ENCODE peak calls at places on chromosomes 11 and 22, in four cellular contexts. V is GM12865, I is endodermal cell, H is lower lobe of right lung. F is an unnamed sample.

GRCh38 chr11:12088531-12088930 is 21.9 kb upstream of the MICAL2 start:
- DNase-seq in V (no peak), I (no peak), H (no peak), F (no peak)

GRCh38 chr22:42001127-42001526 is 2.5 kb downstream of the WBP2NL start:
- DNase-seq in V (no peak), I (peak; percentile 26), H (no peak), F (no peak)

GRCh38 chr11:62928011-62928410 is 6.8 kb upstream of the CHRM1 start:
- DNase-seq in H (no peak), V (no peak), I (peak; percentile 65), F (no peak)

GRCh38 chr11:9459573-9460321 is 1.1 kb upstream of the ZNF143 start:
- DNase-seq in I (peak; percentile 67), H (no peak), V (peak; percentile 72), F (peak; percentile 64)

GRCh38 chr11:46724088-46724487 is 5.1 kb downstream of the F2 start:
- DNase-seq in H (no peak), V (no peak), I (no peak), F (no peak)

GRCh38 chr22:29073618-29074275 is 912 bp downstream of the KREMEN1 start:
- DNase-seq in V (no peak), I (peak; percentile 88), H (peak; percentile 64), F (peak; percentile 68)

GRCh38 chr11:34653851-34654490 is 33.1 kb downstream of the EHF start:
- DNase-seq in V (no peak), H (peak; percentile 70), I (peak; percentile 63), F (peak; percentile 56)

GRCh38 chr22:43658823-43659222 is 153.3 kb downstream of the EFCAB6 start:
- DNase-seq in I (peak; percentile 77), H (no peak), V (no peak), F (peak; percentile 52)

GRCh38 chr11:106507645-106508306 is 430.3 kb downstream of the AASDHPPT start:
- DNase-seq in I (no peak), H (no peak), V (no peak), F (no peak)

GRCh38 chr22:20979243-20979809 is 2.8 kb upstream of the LZTR1 start:
- DNase-seq in H (peak; percentile 92), I (peak; percentile 98), V (peak; percentile 83), F (peak; percentile 98)